ENCODE peak calls at places on chromosomes 12 and 14, in five cellular contexts. W is IMR-90, O is SK-N-SH, E is MM.1S, T is sigmoid colon. J is an unnamed sample.
A peak's percentile ranks its signal among the peaks of the same experiment; 100 is the strongest.

GRCh38 chr14:90791481-90791880 is 24.7 kb downstream of the TTC7B start:
- DNase-seq in O (no peak), W (no peak), E (no peak), T (no peak), J (no peak)

GRCh38 chr14:102545461-102546265 is 36.1 kb upstream of the ANKRD9 start:
- DNase-seq in T (no peak), O (peak; percentile 19), W (peak; percentile 17), E (no peak), J (peak; percentile 86)

GRCh38 chr12:117111386-117112267 is 12.4 kb upstream of the TESC start:
- DNase-seq in W (no peak), O (no peak), E (peak; percentile 36), T (no peak), J (no peak)

GRCh38 chr14:102949801-102950451 is 27.5 kb downstream of the AMN start:
- DNase-seq in T (peak; percentile 78), O (no peak), W (peak; percentile 63), E (no peak), J (peak; percentile 91)

GRCh38 chr12:77406131-77406905 is 340.9 kb upstream of the E2F7 start:
- DNase-seq in W (no peak), E (no peak), T (no peak), O (no peak), J (no peak)

GRCh38 chr12:105706321-105706972 is 376.0 kb downstream of the C12orf75 start:
- DNase-seq in E (no peak), O (no peak), W (peak; percentile 70), T (no peak), J (peak; percentile 18)

GRCh38 chr14:51780006-51780692 is 80.3 kb upstream of the GNG2 start:
- DNase-seq in T (peak; percentile 87), W (peak; percentile 59), O (peak; percentile 80), E (peak; percentile 57), J (peak; percentile 90)

GRCh38 chr14:48857366-48857765 is 728.8 kb downstream of the RPS29 start:
- DNase-seq in E (no peak), W (no peak), T (no peak), O (no peak), J (no peak)

GRCh38 chr14:78836777-78837176 is 666.6 kb downstream of the NRXN3 start:
- DNase-seq in W (peak; percentile 52), T (no peak), O (peak; percentile 21), E (peak; percentile 67), J (peak; percentile 25)

GRCh38 chr14:95023886-95024285 is 133.4 kb downstream of the DICER1 start:
- DNase-seq in T (peak; percentile 60), E (no peak), W (peak; percentile 6), O (no peak), J (no peak)

GRCh38 chr12:1993341-1993740 is 10.9 kb downstream of the DCP1B start:
- DNase-seq in O (no peak), E (no peak), T (no peak), W (peak; percentile 98), J (peak; percentile 65)

GRCh38 chr12:125528300-125528699 is 463.1 kb downstream of the AACS start:
- DNase-seq in E (no peak), O (no peak), W (no peak), T (no peak), J (no peak)

GRCh38 chr12:131828671-131829350 is 618 bp downstream of the MMP17 start:
- DNase-seq in T (no peak), W (no peak), O (peak; percentile 68), E (no peak), J (peak; percentile 82)
- H3K4me3 ChIP-seq in T (peak overlapping the region; percentile 58), W (peak overlapping the region; percentile 44), O (peak overlapping the region; percentile 54), E (no peak overlapping the region), J (peak overlapping the region; percentile 70)

GRCh38 chr14:60654303-60654925 is 5.1 kb upstream of the SIX1 start:
- DNase-seq in W (peak; percentile 76), T (no peak), E (no peak), O (peak; percentile 44), J (peak; percentile 90)
- H3K27me3 ChIP-seq in W (no peaks in the 10 kb centered on the region), T (peaks cover 98% of the 10 kb centered on the region), E (peaks cover 31% of the 10 kb centered on the region), O (no peaks in the 10 kb centered on the region), J (peaks cover 4% of the 10 kb centered on the region)

GRCh38 chr12:12072064-12072760 is 1.5 kb downstream of the BCL2L14 start:
- DNase-seq in W (no peak), T (no peak), O (no peak), E (no peak), J (no peak)
- H3K4me3 ChIP-seq in W (no peak overlapping the region), T (no peak overlapping the region), O (no peak overlapping the region), E (no peak overlapping the region), J (no peak overlapping the region)

DNA sequence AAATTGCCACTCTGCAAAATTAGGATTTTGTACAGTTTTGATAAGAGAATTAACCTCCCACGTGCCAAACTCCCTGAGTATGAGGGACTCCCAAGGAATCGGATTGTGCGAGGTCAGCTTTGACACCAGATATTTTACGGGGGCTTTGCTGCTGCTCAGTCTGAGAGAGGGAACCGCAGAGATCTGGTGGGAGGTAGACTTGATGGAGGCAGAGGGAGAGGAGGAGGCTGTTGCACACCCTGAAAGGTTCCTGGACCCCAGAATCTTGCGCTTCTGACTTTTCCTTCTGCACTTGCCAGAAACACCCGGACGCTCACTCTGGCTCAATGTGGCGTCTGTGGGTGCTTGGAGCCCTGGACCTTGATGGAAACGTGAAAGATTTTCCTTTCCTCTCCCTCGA is 83.9 kb downstream of the PAPOLA start:
- DNase-seq in T (no peak), O (peak; percentile 3), E (no peak), W (no peak), J (no peak)
- H3K27me3 ChIP-seq in T (peaks cover 10% of the 10 kb centered on the region), O (no peaks in the 10 kb centered on the region), E (no peaks in the 10 kb centered on the region), W (peaks cover 66% of the 10 kb centered on the region), J (peaks cover 39% of the 10 kb centered on the region)

GRCh38 chr14:40268236-40268635 is 836.0 kb upstream of the FBXO33 start:
- DNase-seq in E (no peak), T (no peak), W (no peak), O (no peak), J (no peak)
- H3K4me3 ChIP-seq in E (no peak overlapping the region), T (no peak overlapping the region), W (no peak overlapping the region), O (no peak overlapping the region), J (no peak overlapping the region)

GRCh38 chr12:4975574-4975973 is 65.9 kb downstream of the KCNA1 start:
- DNase-seq in W (no peak), T (no peak), O (peak; percentile 16), E (no peak), J (peak; percentile 80)

GRCh38 chr12:4977104-4977503 is 66.6 kb upstream of the KCNA5 start:
- DNase-seq in E (no peak), O (no peak), T (no peak), W (no peak), J (no peak)

GRCh38 chr12:4974217-4974616 is 64.5 kb downstream of the KCNA1 start:
- DNase-seq in T (no peak), E (no peak), W (no peak), O (no peak), J (no peak)

GRCh38 chr12:4979737-4980136 is 63.9 kb upstream of the KCNA5 start:
- DNase-seq in E (no peak), W (no peak), T (no peak), O (no peak), J (no peak)

DNA sequence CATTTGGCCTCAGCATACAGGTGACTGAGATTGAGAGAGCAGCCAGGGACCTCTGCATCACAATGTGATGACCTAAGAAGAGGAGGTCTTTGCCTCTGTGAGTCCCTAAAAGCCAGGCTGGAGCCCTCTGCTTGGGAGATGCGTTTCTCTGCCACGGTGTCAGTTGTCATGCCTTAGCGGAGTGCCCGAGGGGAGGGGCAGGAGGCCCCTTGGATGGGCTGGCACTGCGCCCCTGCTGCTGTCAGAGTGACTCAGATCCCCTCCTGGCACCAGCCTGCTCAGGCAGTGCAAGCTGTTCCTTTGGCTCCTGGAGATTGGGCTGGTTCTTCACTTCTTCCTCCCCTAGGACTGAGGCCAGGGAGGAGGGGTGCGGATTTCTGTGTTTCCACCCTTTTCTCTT is 64.9 kb upstream of the KCNA5 start:
- DNase-seq in T (no peak), O (no peak), E (no peak), W (no peak), J (no peak)
- H3K27me3 ChIP-seq in T (no peaks in the 10 kb centered on the region), O (peaks cover 39% of the 10 kb centered on the region), E (no peaks in the 10 kb centered on the region), W (peaks cover 11% of the 10 kb centered on the region), J (no peaks in the 10 kb centered on the region)

DNA sequence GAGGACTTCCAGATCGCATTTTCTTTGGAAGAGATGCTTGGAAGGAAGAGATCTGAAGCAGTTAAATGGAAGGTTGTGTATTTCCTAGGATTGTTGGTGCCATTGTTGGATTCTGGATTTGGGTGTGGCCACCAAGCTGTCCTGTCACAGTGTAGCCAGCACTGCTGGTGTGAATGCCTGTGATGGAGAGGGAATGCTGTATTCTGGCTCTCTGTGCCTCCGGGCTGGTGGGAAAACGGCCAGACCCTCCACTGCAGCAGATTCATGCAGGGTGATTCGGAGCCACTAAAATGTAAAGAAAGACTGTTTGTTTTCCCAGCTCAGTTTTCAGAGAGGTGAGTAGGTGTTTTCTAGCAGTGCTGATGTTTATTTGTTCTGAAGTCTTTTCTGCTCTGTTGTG is 30.7 kb upstream of the MANSC4 start:
- DNase-seq in T (no peak), E (no peak), O (peak; percentile 17), W (peak; percentile 45), J (no peak)
- H3K4me3 ChIP-seq in T (no peak overlapping the region), E (no peak overlapping the region), O (no peak overlapping the region), W (no peak overlapping the region), J (no peak overlapping the region)

DNA sequence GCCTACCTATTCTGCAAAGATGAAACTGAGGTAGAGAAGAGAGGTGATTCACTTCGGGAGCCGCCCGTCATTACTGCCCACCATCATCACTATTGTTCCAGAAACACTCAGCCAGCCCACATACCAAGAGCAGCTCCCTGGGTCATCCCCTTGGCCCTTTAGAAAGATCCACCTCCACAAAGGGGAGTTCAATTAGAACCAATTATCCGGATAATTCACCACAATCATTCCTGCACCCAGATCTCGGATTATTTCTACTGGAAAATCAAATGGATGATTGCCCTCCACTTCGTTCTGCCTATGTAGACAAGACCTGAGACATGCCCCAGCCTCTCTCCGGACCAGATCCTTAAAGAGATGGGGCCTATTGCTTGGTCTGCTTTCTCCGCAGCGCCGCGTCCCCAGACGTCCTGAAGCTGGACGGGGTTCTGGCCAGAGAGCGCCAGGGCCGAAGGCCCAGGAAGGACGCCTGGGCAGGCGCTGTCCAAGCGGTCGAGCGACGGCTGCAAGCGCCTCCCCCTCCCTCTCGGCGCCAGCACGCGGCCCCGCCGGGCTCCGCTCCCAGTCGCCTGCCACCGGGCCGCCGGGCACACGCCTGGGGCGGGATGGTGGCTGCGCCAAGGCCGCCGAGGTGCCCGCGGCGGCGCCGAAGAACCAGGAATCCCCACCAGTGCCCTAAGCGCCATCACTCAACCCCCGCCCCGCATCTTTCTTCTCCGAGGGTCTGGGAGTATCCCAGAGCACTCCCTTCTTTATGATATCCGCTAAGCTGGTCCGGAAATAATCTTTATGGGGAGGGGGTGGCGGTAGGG is 1.3 kb upstream of the ASCL1 start:
- DNase-seq in O (peak; percentile 73), E (no peak), W (no peak), T (no peak), J (peak; percentile 79)
- H3K27me3 ChIP-seq in O (no peaks in the 10 kb centered on the region), E (peaks cover 7% of the 10 kb centered on the region), W (peaks cover 48% of the 10 kb centered on the region), T (peaks cover 72% of the 10 kb centered on the region), J (peaks cover 47% of the 10 kb centered on the region)

J was measured in osteoblast.